ENCODE peak calls at places on chromosomes 11 and 22, in eight cellular contexts. T is CD8-positive, alpha-beta memory T cell; Q is HepG2; S is cardiac fibroblast; L is cardiac muscle cell; O is non-pigmented ciliary epithelial cell; U is AML-193; Z is left ventricle myocardium superior. R is an unnamed sample.

GRCh38 chr22:24486501-24486921 is 8.6 kb upstream of the UPB1 start:
- DNase-seq in T (no peak), Q (peak), S (peak), L (peak), O (peak), U (no peak), Z (no peak), R (no peak)

GRCh38 chr11:107713009-107713408 is 1.2 kb upstream of the SLN start:
- DNase-seq in T (no peak), Q (no peak), S (no peak), L (no peak), O (no peak), U (no peak), Z (no peak), R (no peak)

GRCh38 chr11:11293798-11294611 is 59.0 kb downstream of the CSNK2A3 start:
- DNase-seq in T (no peak), Q (no peak), S (no peak), L (no peak), O (no peak), U (no peak), Z (no peak), R (no peak)

GRCh38 chr11:7688238-7688826 is 15.0 kb upstream of the CYB5R2 start:
- DNase-seq in T (no peak), Q (peak), S (peak), L (peak), O (no peak), U (peak), Z (no peak), R (no peak)

GRCh38 chr11:2267871-2268825 is 2.2 kb downstream of the ASCL2 start:
- DNase-seq in T (no peak), Q (no peak), S (no peak), L (no peak), O (no peak), U (no peak), Z (no peak), R (no peak)

GRCh38 chr22:17570851-17571631 is 7.7 kb downstream of the SLC25A18 start:
- DNase-seq in T (no peak), Q (no peak), S (peak), L (peak), O (peak), U (no peak), Z (peak), R (peak)

GRCh38 chr22:37484115-37485005 is 1.8 kb downstream of the MFNG start:
- DNase-seq in T (peak), Q (no peak), S (no peak), L (no peak), O (no peak), U (peak), Z (peak), R (peak)

GRCh38 chr11:109730669-109731068 is 308.7 kb downstream of the C11orf87 start:
- DNase-seq in T (no peak), Q (no peak), S (no peak), L (no peak), O (no peak), U (no peak), Z (no peak), R (no peak)

GRCh38 chr22:26496456-26496855 is 12.8 kb downstream of the SRRD start:
- DNase-seq in T (no peak), Q (no peak), S (no peak), L (no peak), O (no peak), U (no peak), Z (no peak), R (no peak)

GRCh38 chr11:15093432-15093831 is 20.0 kb downstream of the CALCB start:
- DNase-seq in T (no peak), Q (no peak), S (no peak), L (no peak), O (no peak), U (no peak), Z (no peak), R (no peak)

GRCh38 chr22:20552913-20553401 is 45.5 kb downstream of the MED15 start:
- DNase-seq in T (no peak), Q (peak), S (peak), L (peak), O (no peak), U (no peak), Z (no peak), R (no peak)

R was measured in lower lobe of right lung.